ENCODE peak calls at places on chromosomes 1 and 21, in seven cellular contexts. Y, V, J, A, O, D and K are unnamed samples.

GRCh38 chr1:174982971-174983689 is 16.6 kb upstream of the CACYBP start:
- DNase-seq in Y (no peak), V (peak), J (peak), A (no peak), O (no peak), D (no peak), K (no peak)

GRCh38 chr1:45394342-45394741 is 54.1 kb upstream of the MUTYH start:
- DNase-seq in Y (no peak), V (no peak), J (no peak), A (no peak), O (no peak), D (no peak), K (no peak)

GRCh38 chr1:112956503-112957132 is 622 bp upstream of the SLC16A1 start:
- DNase-seq in Y (no peak), V (no peak), J (no peak), A (peak), O (no peak), D (no peak), K (peak)

GRCh38 chr1:150516050-150516591 is 569 bp downstream of the FALEC start:
- DNase-seq in Y (no peak), V (peak), J (no peak), A (no peak), O (peak), D (no peak), K (no peak)

GRCh38 chr1:226579781-226580323 is 31.3 kb downstream of the STUM start:
- DNase-seq in Y (no peak), V (no peak), J (no peak), A (no peak), O (no peak), D (no peak), K (no peak)

GRCh38 chr1:61050541-61051454 is 31.6 kb upstream of the NFIA start:
- DNase-seq in Y (peak), V (peak), J (peak), A (peak), O (no peak), D (peak), K (no peak)

GRCh38 chr21:34802180-34802899 is 133.5 kb downstream of the CLIC6 start:
- DNase-seq in Y (no peak), V (no peak), J (no peak), A (no peak), O (no peak), D (no peak), K (no peak)

GRCh38 chr1:179231923-179232322 is 2.4 kb upstream of the ABL2 start:
- DNase-seq in Y (no peak), V (no peak), J (peak), A (no peak), O (peak), D (no peak), K (no peak)

GRCh38 chr21:34983680-34984086 is 65.4 kb downstream of the RUNX1 start:
- DNase-seq in Y (no peak), V (no peak), J (no peak), A (no peak), O (peak), D (no peak), K (no peak)

GRCh38 chr1:40306296-40306695 is 10.8 kb downstream of the COL9A2 start:
- DNase-seq in Y (no peak), V (no peak), J (no peak), A (peak), O (no peak), D (no peak), K (no peak)

GRCh38 chr21:39670741-39671140 is 58.0 kb downstream of the B3GALT5 start:
- DNase-seq in Y (no peak), V (no peak), J (no peak), A (no peak), O (peak), D (no peak), K (no peak)

GRCh38 chr1:217562229-217562878 is 68.5 kb downstream of the GPATCH2 start:
- DNase-seq in Y (no peak), V (no peak), J (peak), A (no peak), O (peak), D (no peak), K (no peak)

GRCh38 chr1:214566158-214567104 is 15.0 kb upstream of the PTPN14 start:
- DNase-seq in Y (no peak), V (no peak), J (peak), A (no peak), O (peak), D (no peak), K (no peak)

GRCh38 chr1:150536836-150537731 is 12.1 kb upstream of the ADAMTSL4 start:
- DNase-seq in Y (no peak), V (no peak), J (no peak), A (no peak), O (no peak), D (no peak), K (no peak)

GRCh38 chr1:171590022-171590421 is 32.0 kb upstream of the MYOCOS start:
- DNase-seq in Y (no peak), V (no peak), J (no peak), A (no peak), O (peak), D (no peak), K (no peak)

GRCh38 chr1:38662141-38662540 is 197.4 kb downstream of the RRAGC start:
- DNase-seq in Y (no peak), V (no peak), J (no peak), A (no peak), O (no peak), D (no peak), K (peak)

GRCh38 chr1:6911974-6912373 is 126.7 kb downstream of the CAMTA1 start:
- DNase-seq in Y (no peak), V (no peak), J (no peak), A (no peak), O (no peak), D (no peak), K (no peak)

GRCh38 chr1:95742591-95743089 is 508.6 kb downstream of the RWDD3 start:
- DNase-seq in Y (peak), V (no peak), J (no peak), A (no peak), O (peak), D (no peak), K (no peak)

GRCh38 chr1:205121660-205122488 is at the start of gene RBBP5:
- DNase-seq in Y (peak), V (peak), J (peak), A (peak), O (peak), D (peak), K (peak)

GRCh38 chr21:29730281-29730680 is 209.5 kb downstream of the GRIK1 start:
- DNase-seq in Y (no peak), V (no peak), J (no peak), A (no peak), O (peak), D (no peak), K (no peak)

GRCh38 chr1:162385702-162386101 is 4.2 kb downstream of the C1orf226 start:
- DNase-seq in Y (no peak), V (no peak), J (no peak), A (no peak), O (no peak), D (no peak), K (peak)

GRCh38 chr1:191022856-191023255 is 545.2 kb upstream of the BRINP3 start:
- DNase-seq in Y (no peak), V (no peak), J (no peak), A (no peak), O (peak), D (no peak), K (no peak)

GRCh38 chr1:201038537-201038936 is 15.0 kb upstream of the KIF21B start:
- DNase-seq in Y (no peak), V (no peak), J (no peak), A (no peak), O (no peak), D (no peak), K (no peak)

GRCh38 chr1:69196071-69196470 is 371.7 kb upstream of the LRRC7 start:
- DNase-seq in Y (no peak), V (no peak), J (no peak), A (no peak), O (no peak), D (no peak), K (no peak)

GRCh38 chr1:218479436-218480115 is 134.4 kb downstream of the TGFB2 start:
- DNase-seq in Y (no peak), V (no peak), J (no peak), A (no peak), O (peak), D (no peak), K (no peak)

DNA sequence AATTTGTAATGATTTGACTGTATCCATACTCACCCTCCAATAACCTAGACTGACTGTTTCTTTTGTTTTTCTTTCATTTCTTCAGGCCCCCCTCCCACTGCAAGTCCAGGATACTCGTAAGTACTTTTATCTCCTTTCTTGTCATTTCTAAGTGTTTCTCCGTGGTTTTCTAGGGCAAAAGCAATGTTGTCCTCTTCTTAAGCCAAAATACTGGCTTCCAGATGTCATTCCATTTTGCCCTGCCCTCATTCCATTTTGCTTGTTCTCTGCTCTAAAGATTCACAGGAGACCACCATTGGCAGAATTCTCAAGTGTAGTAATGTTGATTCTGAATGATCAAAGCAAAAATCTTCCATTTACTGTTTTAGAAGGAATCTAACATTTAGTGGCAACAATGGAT is 152.8 kb upstream of the UBE2U start:
- DNase-seq in Y (no peak), V (no peak), J (no peak), A (no peak), O (peak), D (no peak), K (no peak)
- H3K27ac ChIP-seq in Y (no peak), V (no peak), J (no peak), A (no peak), O (no peak), D (no peak), K (no peak)

DNA sequence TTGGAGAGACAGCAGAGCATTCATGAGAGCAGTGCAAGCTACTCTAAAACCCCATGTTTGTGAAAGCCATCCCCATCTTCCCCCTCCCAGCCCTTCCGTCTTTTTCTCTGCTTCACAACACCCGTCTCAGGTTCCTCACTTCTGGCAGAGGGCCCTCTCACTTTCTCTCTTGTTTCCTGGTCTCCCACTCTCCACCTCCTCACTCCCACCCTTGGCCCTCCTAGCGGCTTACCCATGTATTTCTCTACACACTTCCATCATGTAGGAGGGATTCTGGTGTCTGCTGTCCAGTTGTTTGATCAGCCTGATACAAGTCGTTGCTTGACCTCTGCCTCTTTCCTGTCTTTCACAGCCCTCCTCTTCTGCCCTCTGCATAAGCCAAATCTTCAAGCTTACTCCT is 92.8 kb downstream of the LRRC8C start:
- DNase-seq in Y (no peak), V (no peak), J (no peak), A (no peak), O (no peak), D (no peak), K (no peak)
- H3K27ac ChIP-seq in Y (peak), V (no peak), J (peak), A (no peak), O (no peak), D (no peak), K (no peak)

GRCh38 chr1:12151465-12151864 is 15.3 kb upstream of the TNFRSF1B start:
- DNase-seq in Y (no peak), V (no peak), J (no peak), A (no peak), O (no peak), D (no peak), K (no peak)

GRCh38 chr1:12149791-12150175 is 17.0 kb upstream of the TNFRSF1B start:
- DNase-seq in Y (no peak), V (no peak), J (no peak), A (no peak), O (no peak), D (no peak), K (no peak)

GRCh38 chr1:12148958-12149790 is 17.6 kb upstream of the TNFRSF1B start:
- DNase-seq in Y (no peak), V (no peak), J (no peak), A (no peak), O (no peak), D (no peak), K (no peak)

GRCh38 chr1:12152106-12152891 is 14.5 kb upstream of the TNFRSF1B start:
- DNase-seq in Y (no peak), V (no peak), J (no peak), A (no peak), O (no peak), D (no peak), K (no peak)

DNA sequence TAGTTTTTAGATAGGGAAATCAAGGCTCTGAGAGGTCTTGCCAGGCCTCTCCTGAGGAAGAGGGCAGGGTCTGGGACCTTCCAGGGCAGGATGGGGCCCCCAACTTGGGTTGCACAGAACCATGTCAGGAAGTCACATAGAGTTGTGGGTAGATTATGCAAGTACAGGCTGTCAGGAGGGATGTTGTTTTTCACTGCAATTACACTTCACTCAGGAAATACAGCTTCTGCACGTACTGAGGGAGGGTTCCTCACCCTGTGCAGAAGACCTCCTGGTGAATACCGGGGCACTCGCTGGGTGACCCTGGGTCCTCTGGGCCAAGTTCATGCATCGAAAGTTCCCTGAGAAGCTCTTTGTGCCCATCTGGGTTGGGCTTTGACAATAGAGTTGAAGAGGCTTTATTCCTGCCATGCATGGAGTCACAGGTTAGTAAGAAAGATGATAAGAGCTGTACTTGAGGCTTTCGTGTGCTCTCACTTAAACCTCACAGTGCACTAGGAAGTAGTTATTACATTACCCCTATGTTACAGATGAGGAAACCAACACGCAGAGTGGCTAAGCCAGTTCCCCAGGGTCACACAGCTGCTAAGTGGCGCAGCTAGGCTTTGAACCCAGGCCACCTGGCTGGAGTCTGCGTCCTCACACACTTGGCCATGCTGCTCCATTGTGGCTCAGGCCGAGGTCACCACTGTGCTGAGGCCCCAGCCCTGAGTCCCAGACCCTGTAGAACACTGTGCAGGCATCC is 16.2 kb upstream of the TNFRSF1B start:
- DNase-seq in Y (no peak), V (no peak), J (no peak), A (no peak), O (no peak), D (no peak), K (no peak)
- H3K27ac ChIP-seq in Y (peak), V (no peak), J (no peak), A (no peak), O (no peak), D (no peak), K (no peak)

GRCh38 chr1:84540759-84541158 is 33.5 kb downstream of the CTBS start:
- DNase-seq in Y (no peak), V (no peak), J (no peak), A (no peak), O (no peak), D (no peak), K (no peak)

GRCh38 chr1:84539972-84540371 is 33.6 kb upstream of the GNG5 start:
- DNase-seq in Y (no peak), V (no peak), J (no peak), A (no peak), O (peak), D (no peak), K (no peak)

GRCh38 chr1:84541679-84542078 is 32.6 kb downstream of the CTBS start:
- DNase-seq in Y (no peak), V (no peak), J (no peak), A (no peak), O (no peak), D (no peak), K (no peak)

DNA sequence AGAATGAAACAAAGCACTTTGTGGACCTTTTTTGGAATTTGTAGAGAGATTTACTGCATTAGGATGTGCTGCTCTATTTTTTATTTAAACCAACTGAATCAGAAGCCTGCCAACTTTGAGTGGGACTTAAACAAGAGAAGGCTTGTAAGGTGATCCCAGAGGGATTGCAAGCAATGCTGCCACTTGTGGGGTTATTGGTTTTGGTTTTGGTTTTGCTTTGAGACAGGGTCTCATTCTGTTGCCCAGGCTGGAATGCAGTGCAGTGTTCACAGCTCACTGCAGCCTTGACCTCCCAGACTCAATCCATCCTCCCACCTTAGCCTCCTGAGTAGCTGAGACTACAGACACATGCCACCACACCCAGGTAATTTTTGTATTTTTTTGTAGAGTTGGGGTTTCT is 32.2 kb upstream of the GNG5 start:
- DNase-seq in Y (no peak), V (no peak), J (no peak), A (no peak), O (no peak), D (no peak), K (no peak)
- H3K27ac ChIP-seq in Y (no peak), V (no peak), J (no peak), A (no peak), O (no peak), D (no peak), K (no peak)